ENCODE peak calls at places on chromosomes 7 and 10, in six cellular contexts. T is T follicular helper cell; Y is progenitor cell of endocrine pancreas; L is activated CD4-positive, CD25-positive, alpha-beta regulatory T cell treated with anti-CD3 and anti-CD28 coated beads, Interleukin-2, amount 50 U/mL, for 72 hours; E is COR-L47; U is lung. N is an unnamed sample.

GRCh38 chr7:86644282-86645173 is 819 bp downstream of the GRM3 start:
- DNase-seq in T (no peak), Y (peak), L (no peak), E (no peak), U (no peak), N (no peak)

GRCh38 chr7:452230-452751 is 67.4 kb downstream of the PDGFA start:
- DNase-seq in T (no peak), Y (no peak), L (no peak), E (no peak), U (no peak), N (no peak)

GRCh38 chr7:7672545-7673239 is 32.1 kb downstream of the UMAD1 start:
- DNase-seq in T (no peak), Y (no peak), L (no peak), E (no peak), U (no peak), N (no peak)

GRCh38 chr10:133087045-133087678 is 562 bp upstream of the ADGRA1 start:
- DNase-seq in T (no peak), Y (no peak), L (no peak), E (no peak), U (no peak), N (no peak)

GRCh38 chr10:29142516-29143314 is 146.2 kb upstream of the LYZL1 start:
- DNase-seq in T (no peak), Y (no peak), L (no peak), E (no peak), U (no peak), N (no peak)

GRCh38 chr7:139332960-139333359 is 8.2 kb upstream of the FMC1 start:
- DNase-seq in T (no peak), Y (no peak), L (no peak), E (no peak), U (no peak), N (no peak)

GRCh38 chr10:17229016-17229716 is 1.1 kb downstream of the VIM start:
- DNase-seq in T (peak), Y (no peak), L (peak), E (no peak), U (peak), N (peak)

GRCh38 chr10:18822156-18822555 is 162.9 kb downstream of the ARL5B start:
- DNase-seq in T (no peak), Y (peak), L (no peak), E (no peak), U (no peak), N (no peak)

GRCh38 chr10:88207121-88207546 is 343.7 kb downstream of the PTEN start:
- DNase-seq in T (no peak), Y (no peak), L (no peak), E (no peak), U (no peak), N (no peak)

GRCh38 chr10:122487231-122487765 is 25.9 kb downstream of the HTRA1 start:
- DNase-seq in T (no peak), Y (no peak), L (no peak), E (peak), U (no peak), N (no peak)

GRCh38 chr7:128067983-128068382 is 36.7 kb upstream of the LRRC4 start:
- DNase-seq in T (no peak), Y (no peak), L (no peak), E (no peak), U (no peak), N (no peak)

N was measured in T-helper 22 cell.